ENCODE peak calls at places on chromosomes 13 and 19, in four cellular contexts. O is GM06990, A is BE2C, F is breast epithelium. G is an unnamed sample.

GRCh38 chr13:26629260-26629659 is 71.8 kb downstream of the WASF3 start:
- DNase-seq in O (no peak), A (peak; percentile 21), F (no peak), G (no peak)

GRCh38 chr13:73288596-73288995 is 229.8 kb downstream of the KLF5 start:
- DNase-seq in O (no peak), A (no peak), F (no peak), G (no peak)

GRCh38 chr13:46288570-46289259 is 77.0 kb downstream of the LRRC63 start:
- DNase-seq in O (peak; percentile 35), A (no peak), F (no peak), G (peak; percentile 64)

GRCh38 chr19:3672993-3673392 is 27.3 kb downstream of the PIP5K1C start:
- DNase-seq in O (no peak), A (no peak), F (no peak), G (no peak)

GRCh38 chr19:5595745-5596144 is 26.8 kb downstream of the SAFB2 start:
- DNase-seq in O (no peak), A (no peak), F (no peak), G (no peak)

GRCh38 chr13:44713793-44714469 is 137.8 kb upstream of the TSC22D1 start:
- DNase-seq in O (no peak), A (no peak), F (peak; percentile 56), G (peak; percentile 97)

GRCh38 chr19:18932216-18932841 is 8.7 kb downstream of the HOMER3 start:
- DNase-seq in O (peak; percentile 71), A (peak; percentile 98), F (no peak), G (peak; percentile 42)

GRCh38 chr13:98781905-98782304 is 29.4 kb upstream of the SLC15A1 start:
- DNase-seq in O (no peak), A (no peak), F (no peak), G (no peak)

GRCh38 chr13:25375727-25376358 is 4.1 kb downstream of the ATP8A2 start:
- DNase-seq in O (no peak), A (peak; percentile 49), F (no peak), G (peak; percentile 63)

GRCh38 chr13:28475916-28476725 is 18.8 kb downstream of the FLT1 start:
- DNase-seq in O (no peak), A (no peak), F (no peak), G (peak; percentile 94)

GRCh38 chr13:45361596-45362206 is 20.7 kb upstream of the TPT1 start:
- DNase-seq in O (no peak), A (no peak), F (no peak), G (no peak)

GRCh38 chr19:39557791-39558622 is 18.0 kb upstream of the EID2 start:
- DNase-seq in O (peak; percentile 35), A (no peak), F (no peak), G (no peak)

GRCh38 chr13:45040626-45041025 is 51.3 kb downstream of the GPALPP1 start:
- DNase-seq in O (no peak), A (no peak), F (no peak), G (peak; percentile 23)

GRCh38 chr13:47798906-47799305 is 202.2 kb downstream of the SUCLA2 start:
- DNase-seq in O (no peak), A (no peak), F (no peak), G (peak; percentile 51)

GRCh38 chr13:75264611-75265010 is 217.4 kb downstream of the TBC1D4 start:
- DNase-seq in O (no peak), A (no peak), F (no peak), G (no peak)

GRCh38 chr19:41325947-41326706 is 16.2 kb downstream of the CCDC97 start:
- DNase-seq in O (peak; percentile 56), A (peak; percentile 40), F (no peak), G (peak; percentile 77)

DNA sequence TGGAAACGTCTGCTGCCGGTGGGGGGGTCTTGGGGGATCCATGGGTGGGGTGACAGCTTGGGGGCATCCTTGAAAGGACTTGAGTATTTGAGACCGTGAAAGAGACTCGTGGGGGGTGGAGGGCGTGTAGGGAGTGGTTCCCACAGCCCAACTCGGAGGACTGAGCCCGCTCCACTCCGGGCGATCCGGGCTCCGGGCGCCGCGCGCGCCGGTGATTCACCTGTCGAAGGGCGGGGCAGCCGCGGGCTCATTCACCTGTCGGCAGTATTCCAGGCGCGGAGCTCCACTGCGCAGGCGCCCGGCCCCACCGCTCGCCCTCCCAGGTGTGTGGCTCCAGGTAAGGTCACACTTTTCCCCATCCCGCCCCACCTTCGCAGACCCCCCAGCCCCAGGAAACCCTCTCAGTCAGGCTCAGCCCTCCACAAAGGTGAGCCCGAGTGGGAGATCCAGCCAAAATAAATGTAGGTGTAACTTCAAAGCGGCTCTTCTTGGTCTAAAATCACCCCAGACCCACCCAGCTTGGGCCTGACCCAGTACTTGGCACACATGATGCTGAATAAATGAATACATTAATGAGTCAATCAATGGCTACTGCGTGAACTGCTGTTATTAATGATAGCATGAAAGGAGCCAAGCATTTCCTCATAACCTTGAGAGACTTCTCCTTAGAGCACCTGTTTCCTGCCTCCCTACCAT is 4.7 kb downstream of the NOTCH3 start:
- DNase-seq in O (no peak), A (no peak), F (peak; percentile 80), G (no peak)
- H3K4me3 ChIP-seq in O (no peak overlapping the region), A (peak overlapping the region; percentile 6), F (peak overlapping the region; percentile 76), G (no peak overlapping the region)

GRCh38 chr13:93183302-93183701 is 43.3 kb upstream of the GPC6 start:
- DNase-seq in O (no peak), A (no peak), F (no peak), G (no peak)
- TF ChIP-seq CTCF in O (no peak), A (peak; percentile 31), F (no peak), G (no peak)

DNA sequence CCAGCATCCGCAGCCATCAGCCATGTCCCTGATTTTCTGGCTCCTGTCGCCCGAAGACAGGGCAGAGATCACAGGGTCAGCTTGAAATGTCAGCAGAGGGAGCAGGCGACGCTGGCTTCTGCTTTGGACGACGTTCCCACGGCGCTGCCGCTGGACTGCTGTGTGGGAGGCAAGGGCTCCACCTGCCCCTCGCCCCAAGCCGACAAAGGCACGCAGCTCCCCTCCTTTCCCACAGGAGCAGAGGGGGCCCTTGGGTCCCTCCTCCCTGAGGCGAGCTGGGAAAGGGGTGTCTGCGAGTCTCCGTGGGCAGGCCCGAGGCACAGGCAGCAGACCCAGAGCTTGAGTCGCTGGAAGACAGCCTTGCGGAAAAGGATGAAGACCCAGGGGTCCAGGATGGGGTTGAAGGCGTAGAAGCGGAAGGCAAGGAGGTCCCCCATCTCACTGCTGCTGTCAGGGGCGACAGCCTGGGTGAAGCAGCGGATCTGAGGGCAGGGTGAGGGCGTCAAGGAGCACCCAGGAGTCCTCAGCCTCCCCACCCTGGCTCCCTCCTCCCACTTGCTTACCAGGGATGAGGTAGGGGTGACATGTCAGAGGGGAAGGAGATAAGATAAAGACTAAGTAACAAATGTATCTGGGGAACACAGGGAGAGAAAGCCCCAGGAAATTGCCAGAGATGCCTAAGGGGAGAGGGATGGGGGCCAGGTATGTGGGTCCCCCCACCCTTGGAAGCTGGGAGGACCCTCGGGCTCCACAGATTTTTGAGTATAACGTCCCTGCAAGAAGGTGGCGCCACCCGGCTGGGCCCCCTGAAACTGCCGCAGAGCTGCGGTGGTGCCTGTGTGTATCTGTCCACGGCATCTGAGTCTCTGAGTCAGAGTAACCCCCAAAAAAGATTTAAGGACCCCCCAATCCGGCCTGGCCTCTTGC is 3.4 kb downstream of the PTGIR start:
- DNase-seq in O (no peak), A (no peak), F (no peak), G (no peak)
- H3K4me3 ChIP-seq in O (peak overlapping the region; percentile 43), A (no peak overlapping the region), F (peak overlapping the region; percentile 41), G (peak overlapping the region; percentile 18)

GRCh38 chr19:343941-344624 is 513 bp downstream of the MIER2 start:
- DNase-seq in O (no peak), A (peak; percentile 50), F (no peak), G (peak; percentile 31)

GRCh38 chr19:344625-345319 is at the start of gene MIER2:
- DNase-seq in O (peak; percentile 87), A (peak; percentile 87), F (peak; percentile 79), G (peak; percentile 82)

GRCh38 chr19:345320-345879 is 804 bp upstream of the MIER2 start:
- DNase-seq in O (no peak), A (no peak), F (no peak), G (no peak)

GRCh38 chr19:351976-352625 is 7.5 kb upstream of the MIER2 start:
- DNase-seq in O (no peak), A (no peak), F (no peak), G (no peak)

DNA sequence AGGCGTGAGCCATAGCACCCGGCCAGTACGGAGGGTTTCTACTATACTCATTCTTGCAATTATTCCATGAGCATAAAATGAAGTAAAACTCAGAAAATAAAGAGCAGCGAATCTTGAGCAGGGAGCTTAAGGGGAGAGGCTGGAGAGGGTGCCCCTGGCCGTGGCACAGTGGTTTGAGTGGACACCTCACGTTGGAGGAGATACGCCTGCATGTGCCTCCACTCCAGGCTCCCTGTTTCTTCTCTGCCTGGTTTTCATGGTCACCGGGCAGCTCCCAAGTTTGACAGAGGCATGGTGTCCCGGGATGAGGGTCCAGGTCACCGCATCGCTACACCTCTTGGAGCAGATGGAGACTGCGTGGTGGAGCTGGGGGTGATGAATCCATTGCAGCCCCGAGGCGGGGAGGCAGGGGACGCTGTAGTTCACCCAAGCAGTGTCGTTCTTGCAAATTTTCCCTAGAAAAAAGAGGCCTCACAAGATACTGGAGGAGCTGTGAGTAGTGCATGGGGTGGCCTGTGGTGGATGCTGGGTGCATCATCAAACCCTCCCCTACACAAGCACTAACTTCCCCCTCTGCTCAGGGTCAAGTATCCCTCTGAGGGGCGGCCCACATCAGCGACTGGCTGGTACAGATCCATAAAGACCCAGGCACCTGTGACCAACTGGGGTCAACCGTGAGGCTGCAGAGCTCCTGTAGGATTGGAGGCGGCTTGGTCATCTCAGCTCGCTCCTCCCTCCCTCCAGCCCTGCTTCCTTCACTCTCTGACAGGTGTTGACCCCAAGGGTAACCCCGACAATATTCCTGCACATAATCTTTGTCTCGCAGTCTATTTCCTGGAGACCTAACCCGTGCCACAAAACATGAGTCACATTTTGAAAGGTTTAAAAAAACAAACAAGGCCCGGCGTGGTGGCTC is 3.6 kb upstream of the MIER2 start:
- DNase-seq in O (no peak), A (no peak), F (no peak), G (no peak)
- TF ChIP-seq CTCF in O (peak; percentile 5), A (peak; percentile 11), F (no peak), G (peak; percentile 24)

DNA sequence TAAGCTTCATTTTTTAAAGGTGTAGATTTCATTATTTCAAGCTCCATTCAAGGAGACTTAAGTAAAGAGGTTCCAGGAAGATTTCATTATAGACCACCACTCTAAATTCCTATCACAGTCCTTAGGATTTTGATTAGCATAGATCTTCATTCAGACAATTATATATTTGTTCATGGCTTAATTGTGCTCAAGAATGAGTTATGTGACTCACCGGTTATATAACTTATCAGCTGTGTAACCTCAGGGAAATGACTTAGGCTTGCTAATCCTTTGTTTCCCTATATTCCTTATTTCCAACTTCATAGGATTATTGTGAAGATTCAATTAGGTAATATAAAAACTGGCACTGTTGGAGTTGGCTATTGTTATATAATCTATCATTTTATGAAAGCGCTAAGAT is 632.8 kb upstream of the SPRY2 start:
- DNase-seq in O (no peak), A (no peak), F (no peak), G (peak; percentile 4)
- H3K4me3 ChIP-seq in O (no peak overlapping the region), A (no peak overlapping the region), F (no peak overlapping the region), G (no peak overlapping the region)

DNA sequence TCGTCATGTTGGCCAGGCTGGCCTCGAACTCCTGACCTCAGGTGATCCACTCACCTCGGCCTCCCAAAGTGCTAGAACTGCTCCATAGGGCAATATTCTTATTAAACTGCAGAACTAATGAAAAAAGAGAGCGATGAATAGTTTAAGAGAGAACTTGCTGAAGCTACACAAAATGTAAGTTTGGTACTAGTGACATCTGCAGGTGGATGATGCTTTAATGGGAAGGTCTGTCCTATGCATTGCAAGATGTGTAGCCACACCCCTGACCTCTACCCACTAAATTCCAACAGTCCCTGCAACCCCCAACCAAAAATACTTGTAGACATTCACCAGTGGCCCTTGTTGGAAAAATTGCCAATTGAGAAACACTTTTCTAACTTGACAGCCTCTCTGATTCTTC is 117.8 kb downstream of the NALCN start:
- DNase-seq in O (no peak), A (no peak), F (no peak), G (no peak)
- TF ChIP-seq CTCF in O (no peak), A (no peak), F (no peak), G (no peak)